ENCODE peak calls at places on chromosomes 5 and 9, in four cellular contexts. D is neural crest cell; Z is amygdala; S is stimulated activated CD8-positive, alpha-beta memory T cell treated with anti-CD3 and anti-CD28 coated beads, Interleukin-4, amount 100 ng/mL, for 48 hours. I is an unnamed sample.

GRCh38 chr9:97474373-97474925 is 27.0 kb upstream of the TMOD1 start:
- DNase-seq in D (no peak), Z (no peak), S (no peak), I (no peak)

GRCh38 chr5:65695162-65695755 is 26.6 kb downstream of the SGTB start:
- DNase-seq in D (no peak), Z (no peak), S (no peak), I (no peak)

GRCh38 chr9:135422340-135422944 is 57.1 kb upstream of the PPP1R26 start:
- DNase-seq in D (no peak), Z (no peak), S (no peak), I (no peak)

GRCh38 chr5:172417983-172418630 is 36.2 kb downstream of the SH3PXD2B start:
- DNase-seq in D (no peak), Z (peak), S (no peak), I (peak)

GRCh38 chr9:7186175-7186574 is 428.4 kb downstream of the KDM4C start:
- DNase-seq in D (no peak), Z (no peak), S (no peak), I (no peak)

GRCh38 chr5:115977096-115977495 is 14.8 kb downstream of the LVRN start:
- DNase-seq in D (no peak), Z (no peak), S (no peak), I (no peak)

GRCh38 chr5:67347821-67348220 is 151.2 kb upstream of the CD180 start:
- DNase-seq in D (no peak), Z (no peak), S (no peak), I (no peak)

GRCh38 chr5:168047043-168047668 is 244.3 kb upstream of the WWC1 start:
- DNase-seq in D (peak), Z (no peak), S (no peak), I (no peak)

GRCh38 chr9:136095028-136095494 is at the start of gene NACC2:
- DNase-seq in D (no peak), Z (no peak), S (peak), I (no peak)

GRCh38 chr5:176748073-176748966 is 62.0 kb upstream of the UNC5A start:
- DNase-seq in D (no peak), Z (no peak), S (peak), I (no peak)

GRCh38 chr9:82957526-82958379 is 105.2 kb downstream of the RASEF start:
- DNase-seq in D (no peak), Z (no peak), S (no peak), I (no peak)

I was measured in thoracic aorta.